ENCODE peak calls at places on chromosomes 4 and X, in four cellular contexts. One of them, this sample, is unnamed.
A peak's percentile ranks its signal among the peaks of the same experiment; 100 is the strongest.

GRCh38 chrX:10486373-10486772 is 134.0 kb downstream of the MID1 start:
- DNase-seq in CD8-positive, alpha-beta T cell: no peak
- DNase-seq in endodermal cell: no peak
- DNase-seq in SJSA1: no peak
- DNase-seq in this sample: no peak

GRCh38 chr4:113620032-113620431 is 141.5 kb downstream of the CAMK2D start:
- DNase-seq in CD8-positive, alpha-beta T cell: no peak
- DNase-seq in endodermal cell: no peak
- DNase-seq in SJSA1: no peak
- DNase-seq in this sample: no peak

GRCh38 chrX:15674514-15674898 is 9.9 kb upstream of the CLTRN start:
- DNase-seq in CD8-positive, alpha-beta T cell: peak; percentile 81
- DNase-seq in endodermal cell: no peak
- DNase-seq in SJSA1: peak; percentile 89
- DNase-seq in this sample: peak; percentile 94

GRCh38 chr4:47287735-47288134 is 175.8 kb downstream of the COMMD8 start:
- DNase-seq in CD8-positive, alpha-beta T cell: no peak
- DNase-seq in endodermal cell: no peak
- DNase-seq in SJSA1: no peak
- DNase-seq in this sample: no peak

GRCh38 chrX:43961699-43962098 is 11.5 kb downstream of the NDP start:
- DNase-seq in CD8-positive, alpha-beta T cell: no peak
- DNase-seq in endodermal cell: no peak
- DNase-seq in SJSA1: no peak
- DNase-seq in this sample: no peak

GRCh38 chr4:4857809-4858508 is 1.5 kb upstream of the MSX1 start:
- DNase-seq in CD8-positive, alpha-beta T cell: no peak
- DNase-seq in endodermal cell: peak; percentile 77
- DNase-seq in SJSA1: no peak
- DNase-seq in this sample: no peak

GRCh38 chr4:175054980-175055379 is 136.8 kb downstream of the ADAM29 start:
- DNase-seq in CD8-positive, alpha-beta T cell: no peak
- DNase-seq in endodermal cell: peak; percentile 89
- DNase-seq in SJSA1: no peak
- DNase-seq in this sample: peak; percentile 24

GRCh38 chr4:172692701-172693100 is 475.9 kb upstream of the GALNT7 start:
- DNase-seq in CD8-positive, alpha-beta T cell: no peak
- DNase-seq in endodermal cell: no peak
- DNase-seq in SJSA1: no peak
- DNase-seq in this sample: no peak

GRCh38 chr4:145001635-145002034 is 96.4 kb downstream of the ANAPC10 start:
- DNase-seq in CD8-positive, alpha-beta T cell: no peak
- DNase-seq in endodermal cell: no peak
- DNase-seq in SJSA1: no peak
- DNase-seq in this sample: no peak

GRCh38 chrX:119093991-119094741 is 21.4 kb downstream of the CT47C1 start:
- DNase-seq in CD8-positive, alpha-beta T cell: no peak
- DNase-seq in endodermal cell: no peak
- DNase-seq in SJSA1: no peak
- DNase-seq in this sample: no peak

GRCh38 chrX:40168183-40169015 is 70.6 kb upstream of the BCOR start:
- DNase-seq in CD8-positive, alpha-beta T cell: no peak
- DNase-seq in endodermal cell: peak; percentile 72
- DNase-seq in SJSA1: no peak
- DNase-seq in this sample: no peak

GRCh38 chrX:40167240-40168182 is 69.8 kb upstream of the BCOR start:
- DNase-seq in CD8-positive, alpha-beta T cell: no peak
- DNase-seq in endodermal cell: peak; percentile 90
- DNase-seq in SJSA1: no peak
- DNase-seq in this sample: no peak

GRCh38 chrX:40165206-40165605 is 67.4 kb upstream of the BCOR start:
- DNase-seq in CD8-positive, alpha-beta T cell: no peak
- DNase-seq in endodermal cell: no peak
- DNase-seq in SJSA1: no peak
- DNase-seq in this sample: no peak

GRCh38 chrX:40165861-40166260 is 68.1 kb upstream of the BCOR start:
- DNase-seq in CD8-positive, alpha-beta T cell: no peak
- DNase-seq in endodermal cell: no peak
- DNase-seq in SJSA1: no peak
- DNase-seq in this sample: no peak

DNA sequence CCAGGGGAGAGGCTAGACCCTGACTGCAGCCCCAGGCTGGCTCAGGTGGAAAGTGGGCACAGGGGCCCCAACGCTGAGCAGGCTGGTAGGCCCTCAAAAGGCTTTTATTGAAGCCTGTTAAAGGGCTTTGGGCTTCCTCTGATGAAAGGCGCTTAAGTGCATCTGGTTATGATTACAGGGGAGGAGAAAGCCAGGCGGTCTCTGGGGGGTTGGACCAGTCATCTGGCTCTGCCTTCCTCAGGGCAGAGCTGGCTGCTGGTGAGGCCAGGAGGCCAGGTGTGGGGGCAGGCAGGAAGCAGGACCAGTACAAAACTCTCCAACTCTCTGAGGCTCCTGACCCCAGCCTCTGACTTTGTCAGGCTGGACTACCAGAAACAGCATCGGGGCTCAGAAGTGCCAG is 68.8 kb upstream of the BCOR start:
- DNase-seq in CD8-positive, alpha-beta T cell: no peak
- DNase-seq in endodermal cell: peak; percentile 72
- DNase-seq in SJSA1: no peak
- DNase-seq in this sample: peak; percentile 65
- H3K4me1 ChIP-seq in CD8-positive, alpha-beta T cell: peaks cover 38% of the 10 kb centered on the region
- H3K4me1 ChIP-seq in endodermal cell: no peaks in the 10 kb centered on the region
- H3K4me1 ChIP-seq in SJSA1: peaks cover 34% of the 10 kb centered on the region
- H3K4me1 ChIP-seq in this sample: peaks cover 26% of the 10 kb centered on the region

GRCh38 chr4:152510349-152511147 is 25.3 kb downstream of the FBXW7 start:
- DNase-seq in CD8-positive, alpha-beta T cell: no peak
- DNase-seq in endodermal cell: no peak
- DNase-seq in SJSA1: no peak
- DNase-seq in this sample: no peak
- H3K4me1 ChIP-seq in CD8-positive, alpha-beta T cell: peaks cover 6% of the 10 kb centered on the region
- H3K4me1 ChIP-seq in endodermal cell: no peaks in the 10 kb centered on the region
- H3K4me1 ChIP-seq in SJSA1: peaks cover 11% of the 10 kb centered on the region
- H3K4me1 ChIP-seq in this sample: peaks cover 17% of the 10 kb centered on the region

GRCh38 chr4:10102981-10103330 is 13.6 kb downstream of the WDR1 start:
- DNase-seq in CD8-positive, alpha-beta T cell: no peak
- DNase-seq in endodermal cell: no peak
- DNase-seq in SJSA1: no peak
- DNase-seq in this sample: no peak

GRCh38 chr4:10104991-10105276 is 11.7 kb downstream of the WDR1 start:
- DNase-seq in CD8-positive, alpha-beta T cell: no peak
- DNase-seq in endodermal cell: no peak
- DNase-seq in SJSA1: no peak
- DNase-seq in this sample: no peak

GRCh38 chr4:10105920-10106319 is 10.7 kb downstream of the WDR1 start:
- DNase-seq in CD8-positive, alpha-beta T cell: no peak
- DNase-seq in endodermal cell: no peak
- DNase-seq in SJSA1: no peak
- DNase-seq in this sample: no peak

GRCh38 chr4:10105421-10105820 is 11.2 kb downstream of the WDR1 start:
- DNase-seq in CD8-positive, alpha-beta T cell: no peak
- DNase-seq in endodermal cell: no peak
- DNase-seq in SJSA1: no peak
- DNase-seq in this sample: no peak

DNA sequence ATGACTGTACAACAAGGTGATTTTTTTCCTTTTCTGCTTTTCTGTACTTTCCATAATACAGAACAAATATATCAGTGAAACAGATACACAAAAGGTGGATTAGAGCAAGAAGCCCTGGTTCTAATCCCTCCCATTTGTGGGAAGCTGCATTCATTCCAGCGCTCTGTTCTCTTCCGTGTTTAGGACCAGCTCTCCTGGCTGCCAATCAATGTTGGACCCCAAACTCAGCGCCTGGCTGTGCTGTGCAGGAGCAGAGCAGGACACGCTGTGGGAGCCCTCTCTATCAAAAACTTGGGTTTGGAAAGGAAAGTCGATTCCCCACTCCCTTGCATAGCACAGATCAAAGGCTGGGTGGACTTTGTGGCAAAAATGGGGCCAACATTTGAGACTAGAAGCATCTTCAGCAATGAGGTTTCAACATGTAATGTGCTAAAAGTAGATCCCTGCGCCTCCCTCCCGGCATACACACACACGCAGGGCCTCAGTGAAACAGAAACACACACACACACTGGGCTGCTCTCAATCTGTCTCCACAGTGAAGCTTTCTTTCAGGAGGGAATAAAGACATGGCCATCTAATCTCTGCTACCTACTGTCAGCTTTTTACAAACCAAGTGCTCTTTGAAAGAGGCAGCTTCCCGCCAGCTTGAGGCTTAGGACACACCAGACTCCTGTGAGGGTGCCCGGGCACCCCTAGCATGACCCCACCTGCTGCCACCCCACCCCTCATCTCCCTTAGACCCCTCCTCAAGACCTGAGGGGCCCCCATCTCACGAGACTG is 12.2 kb downstream of the WDR1 start:
- DNase-seq in CD8-positive, alpha-beta T cell: no peak
- DNase-seq in endodermal cell: no peak
- DNase-seq in SJSA1: no peak
- DNase-seq in this sample: peak; percentile 55
- H3K4me1 ChIP-seq in CD8-positive, alpha-beta T cell: peaks cover 97% of the 10 kb centered on the region
- H3K4me1 ChIP-seq in endodermal cell: peaks cover 29% of the 10 kb centered on the region
- H3K4me1 ChIP-seq in SJSA1: peaks cover 37% of the 10 kb centered on the region
- H3K4me1 ChIP-seq in this sample: peaks cover 10% of the 10 kb centered on the region

GRCh38 chr4:40323866-40324265 is 11.3 kb upstream of the CHRNA9 start:
- DNase-seq in CD8-positive, alpha-beta T cell: no peak
- DNase-seq in endodermal cell: no peak
- DNase-seq in SJSA1: no peak
- DNase-seq in this sample: no peak
- H3K4me1 ChIP-seq in CD8-positive, alpha-beta T cell: peaks cover 11% of the 10 kb centered on the region
- H3K4me1 ChIP-seq in endodermal cell: no peaks in the 10 kb centered on the region
- H3K4me1 ChIP-seq in SJSA1: no peaks in the 10 kb centered on the region
- H3K4me1 ChIP-seq in this sample: peaks cover 19% of the 10 kb centered on the region

GRCh38 chr4:87120411-87121162 is 99.8 kb downstream of the KLHL8 start:
- DNase-seq in CD8-positive, alpha-beta T cell: no peak
- DNase-seq in endodermal cell: no peak
- DNase-seq in SJSA1: peak; percentile 46
- DNase-seq in this sample: no peak
- H3K4me1 ChIP-seq in CD8-positive, alpha-beta T cell: no peaks in the 10 kb centered on the region
- H3K4me1 ChIP-seq in endodermal cell: no peaks in the 10 kb centered on the region
- H3K4me1 ChIP-seq in SJSA1: peaks cover 42% of the 10 kb centered on the region
- H3K4me1 ChIP-seq in this sample: peaks cover 5% of the 10 kb centered on the region

DNA sequence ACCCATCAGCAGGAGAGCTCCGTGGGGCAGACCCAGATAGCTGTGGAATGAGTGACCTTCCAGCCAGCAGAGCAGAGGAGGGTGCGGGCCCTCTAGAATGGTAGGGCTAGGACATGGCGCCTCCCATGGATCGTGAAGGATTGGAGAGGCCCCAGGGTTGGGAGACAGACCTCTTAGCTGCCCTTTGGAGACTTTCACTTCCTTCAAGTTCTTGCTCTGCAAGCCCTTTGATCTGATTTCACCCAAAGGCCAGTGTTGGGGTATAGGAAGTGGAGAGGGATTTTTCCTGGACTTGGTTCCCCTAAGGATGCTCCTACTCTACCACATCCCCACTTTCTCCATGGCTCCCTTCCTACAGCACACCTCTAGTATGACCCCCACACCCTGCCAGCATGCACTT is 3.0 kb downstream of the SASH3 start:
- DNase-seq in CD8-positive, alpha-beta T cell: no peak
- DNase-seq in endodermal cell: no peak
- DNase-seq in SJSA1: no peak
- DNase-seq in this sample: no peak
- H3K4me1 ChIP-seq in CD8-positive, alpha-beta T cell: peaks cover 62% of the 10 kb centered on the region
- H3K4me1 ChIP-seq in endodermal cell: no peaks in the 10 kb centered on the region
- H3K4me1 ChIP-seq in SJSA1: no peaks in the 10 kb centered on the region
- H3K4me1 ChIP-seq in this sample: no peaks in the 10 kb centered on the region

DNA sequence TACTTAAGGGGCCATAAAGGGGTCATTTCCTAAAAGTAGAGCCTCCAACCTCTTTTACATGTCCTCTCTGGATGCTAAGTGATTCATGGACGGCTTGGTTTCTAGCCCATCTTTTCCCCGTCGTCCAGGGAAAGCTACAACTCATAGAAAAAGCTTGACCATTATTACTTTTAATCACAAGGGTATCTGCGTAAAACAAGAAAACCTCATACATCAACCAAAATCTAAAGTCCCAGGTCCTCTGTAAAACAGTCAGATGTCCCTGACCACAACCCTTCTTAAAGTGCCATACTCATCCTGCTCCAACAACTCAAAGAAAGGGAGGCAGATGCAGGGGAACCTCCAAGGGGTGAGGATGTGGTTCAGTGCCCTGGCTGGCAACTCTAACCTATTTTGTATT is 29.6 kb downstream of the ADGRA3 start:
- DNase-seq in CD8-positive, alpha-beta T cell: no peak
- DNase-seq in endodermal cell: no peak
- DNase-seq in SJSA1: no peak
- DNase-seq in this sample: no peak
- H3K4me1 ChIP-seq in CD8-positive, alpha-beta T cell: no peaks in the 10 kb centered on the region
- H3K4me1 ChIP-seq in endodermal cell: no peaks in the 10 kb centered on the region
- H3K4me1 ChIP-seq in SJSA1: no peaks in the 10 kb centered on the region
- H3K4me1 ChIP-seq in this sample: peaks cover 32% of the 10 kb centered on the region

This sample was measured in HAP-1.